ENCODE peak calls at places on chromosomes 4 and X, in six cellular contexts. Q is upper lobe of left lung; T is GM23338; V is sigmoid colon; F is naive thymus-derived CD4-positive, alpha-beta T cell; E is CD8-positive, alpha-beta memory T cell. J is an unnamed sample.

GRCh38 chrX:88325634-88326033 is 421.4 kb upstream of the CPXCR1 start:
- DNase-seq in F (no peak), T (no peak), E (no peak), V (no peak), Q (no peak), J (no peak)

GRCh38 chr4:20778896-20779295 is 78.6 kb downstream of the PACRGL start:
- DNase-seq in E (no peak), V (no peak), T (no peak), Q (no peak), F (no peak), J (no peak)

GRCh38 chr4:150849016-150849415 is 166.1 kb downstream of the LRBA start:
- DNase-seq in Q (no peak), E (no peak), F (no peak), T (peak), V (no peak), J (peak)

GRCh38 chr4:140005699-140006098 is 148.3 kb downstream of the MAML3 start:
- DNase-seq in Q (no peak), F (no peak), T (no peak), E (no peak), V (no peak), J (no peak)

GRCh38 chr4:161841759-161842158 is 322.0 kb downstream of the FSTL5 start:
- DNase-seq in F (no peak), E (no peak), T (no peak), Q (no peak), V (no peak), J (no peak)

GRCh38 chr4:76984127-76984526 is 34.6 kb downstream of the SEPTIN11 start:
- DNase-seq in V (peak), F (no peak), Q (no peak), T (peak), E (peak), J (no peak)

GRCh38 chrX:40109288-40110008 is 11.7 kb upstream of the BCOR start:
- DNase-seq in V (peak), Q (no peak), E (no peak), T (peak), F (peak), J (no peak)

GRCh38 chrX:84133023-84133422 is 55.0 kb downstream of the RPS6KA6 start:
- DNase-seq in E (no peak), V (no peak), T (no peak), F (no peak), Q (no peak), J (no peak)

GRCh38 chr4:154982187-154983047 is 201.3 kb downstream of the RBM46 start:
- DNase-seq in F (peak), V (no peak), T (peak), E (no peak), Q (peak), J (no peak)

GRCh38 chrX:116317409-116317808 is 119.0 kb upstream of the SLC6A14 start:
- DNase-seq in T (peak), Q (peak), V (peak), E (no peak), F (no peak), J (peak)

GRCh38 chr4:183140911-183141320 is 41.9 kb downstream of the WWC2 start:
- DNase-seq in F (no peak), Q (no peak), T (no peak), V (no peak), E (no peak), J (no peak)

GRCh38 chr4:5707366-5708133 is 809 bp downstream of the EVC2 start:
- DNase-seq in F (no peak), Q (peak), E (no peak), T (no peak), V (no peak), J (no peak)

GRCh38 chr4:173051697-173052096 is 116.9 kb upstream of the GALNT7 start:
- DNase-seq in F (no peak), Q (no peak), V (no peak), T (peak), E (no peak), J (no peak)

GRCh38 chrX:14916017-14916674 is 42.9 kb downstream of the MOSPD2 start:
- DNase-seq in F (no peak), E (no peak), V (no peak), Q (no peak), T (no peak), J (no peak)

GRCh38 chr4:10161840-10162239 is 45.2 kb upstream of the WDR1 start:
- DNase-seq in V (no peak), F (peak), Q (no peak), T (no peak), E (peak), J (no peak)

GRCh38 chr4:179465131-179465797 is 2023.0 kb upstream of the AGA start:
- DNase-seq in F (no peak), V (no peak), T (peak), Q (no peak), E (no peak), J (peak)

GRCh38 chr4:64960516-64960915 is 551.3 kb upstream of the TECRL start:
- DNase-seq in F (no peak), T (no peak), E (no peak), V (no peak), Q (no peak), J (no peak)

GRCh38 chr4:31059753-31060522 is 339.8 kb downstream of the PCDH7 start:
- DNase-seq in E (no peak), V (no peak), T (no peak), Q (no peak), F (no peak), J (no peak)

GRCh38 chrX:129622757-129623301 is 31.9 kb downstream of the APLN start:
- DNase-seq in F (no peak), Q (no peak), V (peak), T (peak), E (no peak), J (no peak)

GRCh38 chr4:79831119-79831528 is 241.9 kb downstream of the ANTXR2 start:
- DNase-seq in F (no peak), V (no peak), E (no peak), Q (no peak), T (no peak), J (no peak)

GRCh38 chrX:9414416-9414815 is 50.4 kb upstream of the TBL1X start:
- DNase-seq in T (no peak), E (no peak), F (no peak), Q (no peak), V (no peak), J (no peak)

GRCh38 chr4:73189274-73189810 is 69.3 kb downstream of the ANKRD17 start:
- DNase-seq in Q (no peak), V (no peak), E (no peak), F (no peak), T (no peak), J (no peak)

GRCh38 chr4:2290488-2290887 is 28.6 kb upstream of the MXD4 start:
- DNase-seq in V (peak), Q (peak), E (no peak), T (no peak), F (no peak), J (no peak)

GRCh38 chr4:175427751-175428150 is 384.3 kb downstream of the GPM6A start:
- DNase-seq in Q (no peak), V (no peak), T (no peak), F (no peak), E (no peak), J (no peak)

GRCh38 chr4:1568855-1569460 is 115.2 kb downstream of the FAM53A start:
- DNase-seq in T (peak), E (no peak), Q (no peak), V (peak), F (no peak), J (no peak)

GRCh38 chr4:147786031-147786430 is 54.1 kb downstream of the ARHGAP10 start:
- DNase-seq in V (no peak), E (no peak), F (no peak), T (no peak), Q (no peak), J (no peak)

GRCh38 chr4:106273831-106274230 is 42.2 kb downstream of the TBCK start:
- DNase-seq in F (no peak), T (peak), Q (no peak), V (no peak), E (no peak), J (no peak)

DNA sequence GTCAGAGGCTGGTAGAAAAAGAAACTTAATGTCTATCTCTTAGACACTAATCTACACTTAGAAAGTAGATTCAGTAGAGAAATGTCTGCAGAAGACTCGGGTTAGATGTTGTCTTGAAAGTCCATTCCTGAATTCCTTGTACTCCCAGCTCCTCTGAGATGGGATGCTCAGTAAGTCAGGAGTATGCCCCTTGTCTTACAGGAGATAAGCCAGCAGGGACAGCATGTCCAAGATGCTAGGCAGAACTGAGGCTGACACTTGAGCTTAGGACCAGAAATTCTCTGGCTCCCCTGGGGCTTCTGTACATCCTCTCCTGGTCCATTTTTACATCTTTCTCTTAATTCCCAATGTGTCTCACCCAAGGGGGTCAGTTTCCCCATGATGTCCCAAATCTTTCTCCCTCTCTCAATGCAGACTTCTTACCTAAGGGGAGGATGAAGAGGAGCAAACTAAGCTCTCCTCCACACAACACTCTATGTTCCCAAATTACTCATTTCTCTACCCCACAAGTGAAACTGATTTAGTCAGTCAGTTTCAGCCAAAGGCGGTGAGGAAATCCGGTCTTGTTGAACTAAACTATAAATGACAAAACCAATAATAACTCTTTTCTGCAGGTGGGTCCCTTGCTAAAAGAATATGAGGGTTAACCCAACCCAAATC is 558.2 kb upstream of the DIPK2B start:
- DNase-seq in E (no peak), F (no peak), T (no peak), Q (no peak), V (no peak), J (no peak)
- H3K27ac ChIP-seq in E (peak), F (peak), T (no peak), Q (peak), V (peak), J (peak)

DNA sequence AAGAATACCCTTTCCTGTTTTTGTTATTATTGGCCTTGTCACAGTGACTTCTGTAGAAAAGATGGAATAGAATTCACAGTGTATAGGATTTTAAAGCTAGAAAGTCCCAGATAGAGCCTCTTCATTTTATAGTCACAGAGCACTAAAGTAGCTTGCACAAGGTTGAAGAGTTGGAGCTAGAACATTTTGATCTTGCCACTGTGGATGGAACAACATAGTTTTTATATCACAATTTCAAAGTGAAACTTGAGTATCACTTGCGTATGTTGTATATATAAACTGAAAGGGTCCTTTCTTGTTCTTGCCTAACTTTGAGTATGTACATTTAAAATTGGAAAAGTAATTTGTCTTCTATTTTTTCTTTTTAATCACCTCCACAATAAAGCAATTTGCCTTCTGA is 2.7 kb downstream of the USO1 start:
- DNase-seq in E (no peak), F (no peak), V (no peak), T (no peak), Q (no peak), J (no peak)
- H3K27ac ChIP-seq in E (no peak), F (no peak), V (peak), T (no peak), Q (peak), J (no peak)

GRCh38 chr4:153246446-153247115 is 42.3 kb downstream of the TRIM2 start:
- DNase-seq in Q (no peak), F (no peak), V (no peak), E (no peak), T (no peak), J (no peak)
- H3K27ac ChIP-seq in Q (no peak), F (no peak), V (no peak), E (no peak), T (no peak), J (no peak)

GRCh38 chr4:141210168-141210567 is 10.5 kb upstream of the ZNF330 start:
- DNase-seq in Q (peak), E (no peak), T (no peak), V (no peak), F (no peak), J (no peak)

GRCh38 chr4:141220271-141220654 is 432 bp upstream of the ZNF330 start:
- DNase-seq in V (no peak), E (no peak), Q (no peak), T (peak), F (no peak), J (no peak)

GRCh38 chr4:141213550-141213991 is 7.1 kb upstream of the ZNF330 start:
- DNase-seq in E (no peak), Q (no peak), V (no peak), T (no peak), F (no peak), J (no peak)

GRCh38 chr4:141215972-141216761 is 4.5 kb upstream of the ZNF330 start:
- DNase-seq in V (no peak), F (no peak), E (no peak), T (no peak), Q (peak), J (no peak)

GRCh38 chr4:141215030-141215429 is 5.7 kb upstream of the ZNF330 start:
- DNase-seq in T (no peak), F (no peak), Q (no peak), E (no peak), V (no peak), J (no peak)
- H3K27ac ChIP-seq in T (no peak), F (no peak), Q (no peak), E (no peak), V (peak), J (no peak)

GRCh38 chr4:99960648-99961047 is 10.6 kb upstream of the H2AZ1 start:
- DNase-seq in V (no peak), E (no peak), T (no peak), F (no peak), Q (no peak), J (no peak)
- H3K27ac ChIP-seq in V (no peak), E (no peak), T (no peak), F (no peak), Q (no peak), J (peak)

GRCh38 chr4:138845051-138845450 is 170.5 kb upstream of the NOCT start:
- DNase-seq in Q (no peak), E (no peak), V (no peak), T (no peak), F (no peak), J (no peak)

GRCh38 chr4:138839574-138839973 is 176.0 kb upstream of the NOCT start:
- DNase-seq in F (no peak), Q (no peak), V (no peak), E (no peak), T (no peak), J (no peak)

GRCh38 chr4:138838251-138838650 is 177.3 kb upstream of the NOCT start:
- DNase-seq in F (no peak), T (no peak), Q (no peak), V (no peak), E (no peak), J (no peak)

GRCh38 chr4:138843611-138844010 is 172.0 kb upstream of the NOCT start:
- DNase-seq in Q (no peak), V (no peak), E (no peak), T (peak), F (no peak), J (peak)

GRCh38 chr4:138841341-138841740 is 174.2 kb upstream of the NOCT start:
- DNase-seq in T (no peak), F (no peak), E (no peak), Q (no peak), V (no peak), J (no peak)
- H3K27ac ChIP-seq in T (no peak), F (no peak), E (no peak), Q (no peak), V (no peak), J (no peak)

GRCh38 chr4:17681921-17682566 is 67.6 kb downstream of the MED28 start:
- DNase-seq in E (no peak), T (no peak), F (no peak), Q (no peak), V (no peak), J (no peak)
- H3K27ac ChIP-seq in E (no peak), T (no peak), F (no peak), Q (no peak), V (no peak), J (no peak)

GRCh38 chr4:24778427-24779225 is 16.7 kb upstream of the SOD3 start:
- DNase-seq in E (no peak), T (no peak), Q (no peak), F (no peak), V (peak), J (no peak)
- H3K27ac ChIP-seq in E (no peak), T (no peak), Q (no peak), F (no peak), V (peak), J (no peak)

DNA sequence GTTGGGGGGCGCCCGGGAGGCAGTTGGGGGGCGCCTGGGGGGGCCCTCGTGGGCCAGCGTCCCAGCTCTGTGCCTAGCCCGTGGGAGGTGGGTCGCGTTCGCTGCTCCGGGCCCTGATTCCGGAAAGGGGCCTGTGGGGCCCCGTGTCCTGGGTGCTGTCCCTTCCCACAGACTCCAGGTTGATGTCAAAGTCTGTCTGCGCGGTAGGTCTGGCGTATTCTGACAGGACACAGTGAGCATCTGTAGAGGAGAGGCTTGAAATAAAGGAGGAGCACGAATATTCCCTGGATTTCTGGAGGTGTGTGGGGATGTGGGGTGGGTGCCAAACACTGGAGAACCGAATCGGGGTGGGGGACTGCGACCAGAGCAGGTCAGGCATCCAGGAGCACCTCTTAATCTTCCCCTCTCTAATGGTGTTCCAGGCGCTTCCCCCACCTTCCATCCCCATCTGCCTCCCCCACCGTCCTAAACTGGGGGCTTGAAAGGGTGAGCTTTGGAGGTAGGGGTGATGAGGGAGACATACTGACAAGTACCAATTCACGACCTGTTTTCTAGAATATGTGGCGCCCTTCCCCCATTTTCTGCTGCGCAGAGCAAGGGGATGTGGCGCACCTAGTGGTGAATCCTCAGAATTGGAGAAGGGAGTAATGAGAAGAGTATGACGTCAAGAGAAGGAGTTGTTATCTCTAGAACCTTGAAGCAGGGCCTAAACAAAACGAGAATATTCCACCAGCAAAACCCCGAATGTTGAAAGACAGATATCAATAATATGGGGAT is 873 bp downstream of the GPRASP1 start:
- DNase-seq in F (no peak), Q (no peak), T (peak), E (peak), V (peak), J (no peak)
- H3K27ac ChIP-seq in F (peak), Q (peak), T (no peak), E (peak), V (peak), J (no peak)

J was measured in epithelial cell of prostate.